ENCODE peak calls at places on chromosomes 16 and 17, in ten cellular contexts. One of them, this sample, is unnamed.

GRCh38 chr16:78259883-78260282 is 160.4 kb downstream of the WWOX start:
- DNase-seq in astrocyte of the cerebellum: no peak
- DNase-seq in stimulated activated CD4-positive, alpha-beta T cell treated with anti-CD3 and anti-CD28 coated beads, Interleukin-1b, Interleukin-23, amount 100 ng/mL, for 24 hours: no peak
- DNase-seq in NCI-H2171 treated with DMSO at 0.1 percent for 48 hours: no peak
- DNase-seq in KG1: no peak
- DNase-seq in GM23248: no peak
- DNase-seq in HEK293T: no peak
- DNase-seq in BJ: no peak
- DNase-seq in fibroblast of the conjunctiva: no peak
- DNase-seq in choroid plexus epithelial cell: no peak
- DNase-seq in this sample: no peak

GRCh38 chr17:73973881-73974409 is 229.5 kb upstream of the RPL38 start:
- DNase-seq in astrocyte of the cerebellum: no peak
- DNase-seq in stimulated activated CD4-positive, alpha-beta T cell treated with anti-CD3 and anti-CD28 coated beads, Interleukin-1b, Interleukin-23, amount 100 ng/mL, for 24 hours: no peak
- DNase-seq in NCI-H2171 treated with DMSO at 0.1 percent for 48 hours: peak; percentile 85
- DNase-seq in KG1: no peak
- DNase-seq in GM23248: no peak
- DNase-seq in HEK293T: no peak
- DNase-seq in BJ: no peak
- DNase-seq in fibroblast of the conjunctiva: no peak
- DNase-seq in choroid plexus epithelial cell: no peak
- DNase-seq in this sample: no peak

GRCh38 chr17:282000-282911 is 70.4 kb downstream of the RPH3AL start:
- DNase-seq in astrocyte of the cerebellum: no peak
- DNase-seq in stimulated activated CD4-positive, alpha-beta T cell treated with anti-CD3 and anti-CD28 coated beads, Interleukin-1b, Interleukin-23, amount 100 ng/mL, for 24 hours: no peak
- DNase-seq in NCI-H2171 treated with DMSO at 0.1 percent for 48 hours: no peak
- DNase-seq in KG1: no peak
- DNase-seq in GM23248: no peak
- DNase-seq in HEK293T: no peak
- DNase-seq in BJ: no peak
- DNase-seq in fibroblast of the conjunctiva: no peak
- DNase-seq in choroid plexus epithelial cell: peak; percentile 3
- DNase-seq in this sample: no peak

GRCh38 chr17:77392376-77393273 is 251.9 kb downstream of the SEC14L1 start:
- DNase-seq in astrocyte of the cerebellum: no peak
- DNase-seq in stimulated activated CD4-positive, alpha-beta T cell treated with anti-CD3 and anti-CD28 coated beads, Interleukin-1b, Interleukin-23, amount 100 ng/mL, for 24 hours: no peak
- DNase-seq in NCI-H2171 treated with DMSO at 0.1 percent for 48 hours: no peak
- DNase-seq in KG1: no peak
- DNase-seq in GM23248: peak; percentile 66
- DNase-seq in HEK293T: no peak
- DNase-seq in BJ: no peak
- DNase-seq in fibroblast of the conjunctiva: no peak
- DNase-seq in choroid plexus epithelial cell: peak; percentile 40
- DNase-seq in this sample: no peak

GRCh38 chr17:50708050-50709000 is 611 bp upstream of the ANKRD40 start:
- DNase-seq in astrocyte of the cerebellum: no peak
- DNase-seq in stimulated activated CD4-positive, alpha-beta T cell treated with anti-CD3 and anti-CD28 coated beads, Interleukin-1b, Interleukin-23, amount 100 ng/mL, for 24 hours: no peak
- DNase-seq in NCI-H2171 treated with DMSO at 0.1 percent for 48 hours: peak; percentile 62
- DNase-seq in KG1: no peak
- DNase-seq in GM23248: peak; percentile 45
- DNase-seq in HEK293T: no peak
- DNase-seq in BJ: no peak
- DNase-seq in fibroblast of the conjunctiva: no peak
- DNase-seq in choroid plexus epithelial cell: peak; percentile 59
- DNase-seq in this sample: no peak

GRCh38 chr17:81691196-81691595 is 7.4 kb downstream of the HGS start:
- DNase-seq in astrocyte of the cerebellum: no peak
- DNase-seq in stimulated activated CD4-positive, alpha-beta T cell treated with anti-CD3 and anti-CD28 coated beads, Interleukin-1b, Interleukin-23, amount 100 ng/mL, for 24 hours: no peak
- DNase-seq in NCI-H2171 treated with DMSO at 0.1 percent for 48 hours: no peak
- DNase-seq in KG1: no peak
- DNase-seq in GM23248: no peak
- DNase-seq in HEK293T: no peak
- DNase-seq in BJ: no peak
- DNase-seq in fibroblast of the conjunctiva: no peak
- DNase-seq in choroid plexus epithelial cell: no peak
- DNase-seq in this sample: no peak

GRCh38 chr16:15993946-15994665 is 44.7 kb downstream of the ABCC1 start:
- DNase-seq in astrocyte of the cerebellum: peak; percentile 91
- DNase-seq in stimulated activated CD4-positive, alpha-beta T cell treated with anti-CD3 and anti-CD28 coated beads, Interleukin-1b, Interleukin-23, amount 100 ng/mL, for 24 hours: no peak
- DNase-seq in NCI-H2171 treated with DMSO at 0.1 percent for 48 hours: no peak
- DNase-seq in KG1: no peak
- DNase-seq in GM23248: peak; percentile 69
- DNase-seq in HEK293T: no peak
- DNase-seq in BJ: no peak
- DNase-seq in fibroblast of the conjunctiva: peak; percentile 75
- DNase-seq in choroid plexus epithelial cell: peak; percentile 72
- DNase-seq in this sample: no peak

GRCh38 chr17:66437466-66438026 is 135.1 kb downstream of the PRKCA start:
- DNase-seq in astrocyte of the cerebellum: no peak
- DNase-seq in stimulated activated CD4-positive, alpha-beta T cell treated with anti-CD3 and anti-CD28 coated beads, Interleukin-1b, Interleukin-23, amount 100 ng/mL, for 24 hours: no peak
- DNase-seq in NCI-H2171 treated with DMSO at 0.1 percent for 48 hours: no peak
- DNase-seq in KG1: no peak
- DNase-seq in GM23248: no peak
- DNase-seq in HEK293T: no peak
- DNase-seq in BJ: no peak
- DNase-seq in fibroblast of the conjunctiva: no peak
- DNase-seq in choroid plexus epithelial cell: no peak
- DNase-seq in this sample: no peak

This sample was measured in T-helper 17 cell.